ENCODE peak calls at places on chromosomes 13 and 19, in five cellular contexts. Z, X, N, V and H are unnamed samples.

GRCh38 chr19:46035546-46035945 is 5.3 kb downstream of the IGFL4 start:
- DNase-seq in Z (no peak), X (no peak), N (no peak), V (no peak), H (no peak)

GRCh38 chr19:55609326-55609725 is 3.9 kb downstream of the ZNF865 start:
- DNase-seq in Z (no peak), X (no peak), N (no peak), V (no peak), H (no peak)

GRCh38 chr19:7242601-7243258 is 51.5 kb downstream of the INSR start:
- DNase-seq in Z (no peak), X (no peak), N (peak), V (no peak), H (peak)

GRCh38 chr19:39413903-39414608 is 1.6 kb downstream of the PLEKHG2 start:
- DNase-seq in Z (no peak), X (no peak), N (peak), V (no peak), H (peak)

GRCh38 chr13:27915301-27916207 is 4.2 kb upstream of the PDX1 start:
- DNase-seq in Z (no peak), X (no peak), N (no peak), V (no peak), H (no peak)

GRCh38 chr19:46862504-46862835 is 1.7 kb downstream of the ARHGAP35 start:
- DNase-seq in Z (no peak), X (no peak), N (no peak), V (no peak), H (peak)

GRCh38 chr19:3607398-3608078 is 863 bp upstream of the TBXA2R start:
- DNase-seq in Z (peak), X (no peak), N (no peak), V (no peak), H (peak)

GRCh38 chr19:11345122-11345752 is 831 bp downstream of the TMEM205 start:
- DNase-seq in Z (no peak), X (no peak), N (no peak), V (no peak), H (no peak)

GRCh38 chr13:44120814-44121505 is 241.3 kb downstream of the LACC1 start:
- DNase-seq in Z (no peak), X (no peak), N (no peak), V (no peak), H (no peak)

GRCh38 chr19:12364391-12365093 is 941 bp downstream of the ZNF442 start:
- DNase-seq in Z (peak), X (no peak), N (peak), V (no peak), H (peak)

GRCh38 chr13:23851106-23851505 is 38.1 kb downstream of the MIPEP start:
- DNase-seq in Z (no peak), X (no peak), N (peak), V (no peak), H (no peak)

GRCh38 chr19:42023121-42023942 is 29.3 kb upstream of the ATP1A3 start:
- DNase-seq in Z (peak), X (no peak), N (peak), V (no peak), H (no peak)

GRCh38 chr13:46087481-46087880 is 17.4 kb downstream of the CPB2 start:
- DNase-seq in Z (no peak), X (no peak), N (no peak), V (no peak), H (no peak)

GRCh38 chr19:58550362-58551122 is 4.4 kb downstream of the CHMP2A start:
- DNase-seq in Z (no peak), X (no peak), N (no peak), V (no peak), H (no peak)

GRCh38 chr13:59750860-59751259 is 412.9 kb downstream of the DIAPH3 start:
- DNase-seq in Z (peak), X (peak), N (peak), V (peak), H (peak)

GRCh38 chr13:44389003-44389666 is 15.5 kb downstream of the SERP2 start:
- DNase-seq in Z (no peak), X (no peak), N (no peak), V (no peak), H (no peak)

GRCh38 chr19:5191091-5191490 is 149.5 kb downstream of the PTPRS start:
- DNase-seq in Z (no peak), X (no peak), N (no peak), V (no peak), H (peak)

GRCh38 chr13:95714142-95714832 is 37.3 kb downstream of the DNAJC3 start:
- DNase-seq in Z (no peak), X (no peak), N (peak), V (no peak), H (peak)

GRCh38 chr19:18488403-18488723 is 33.5 kb downstream of the ELL start:
- DNase-seq in Z (no peak), X (no peak), N (no peak), V (no peak), H (no peak)

GRCh38 chr13:71591380-71591779 is 275.6 kb downstream of the DACH1 start:
- DNase-seq in Z (no peak), X (no peak), N (no peak), V (no peak), H (peak)

GRCh38 chr19:18000480-18000980 is 7.4 kb upstream of the ARRDC2 start:
- DNase-seq in Z (no peak), X (no peak), N (no peak), V (no peak), H (no peak)

GRCh38 chr13:66689628-66690027 is 540.5 kb downstream of the PCDH9 start:
- DNase-seq in Z (no peak), X (no peak), N (peak), V (no peak), H (peak)

GRCh38 chr19:50475101-50475568 is 1.2 kb upstream of the EMC10 start:
- DNase-seq in Z (no peak), X (no peak), N (no peak), V (no peak), H (no peak)

GRCh38 chr19:50475736-50476223 is 527 bp upstream of the EMC10 start:
- DNase-seq in Z (no peak), X (no peak), N (no peak), V (no peak), H (no peak)

GRCh38 chr19:50477751-50478515 is 1.3 kb upstream of the GARIN5A start:
- DNase-seq in Z (no peak), X (no peak), N (no peak), V (no peak), H (no peak)

GRCh38 chr19:50476224-50476942 is at the start of the genes EMC10 and GARIN5A:
- DNase-seq in Z (peak), X (peak), N (peak), V (peak), H (peak)

DNA sequence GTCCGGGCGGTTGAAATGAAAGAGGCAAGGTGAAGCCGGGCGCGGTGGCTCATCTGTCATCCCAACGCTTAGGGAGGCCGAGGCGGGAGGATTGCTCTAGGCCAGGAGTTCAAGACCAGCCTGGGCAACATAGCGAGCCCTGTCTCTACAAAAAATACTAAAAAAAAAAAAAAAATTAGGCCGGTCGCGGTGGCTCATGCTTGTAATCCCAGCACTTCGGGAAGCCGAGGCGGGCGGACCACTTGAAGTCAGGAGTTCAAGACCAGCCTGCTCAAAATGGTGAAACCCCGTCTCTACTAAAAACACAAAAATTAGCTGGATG is 256 bp upstream of the GARIN5A start:
- DNase-seq in Z (no peak), X (no peak), N (no peak), V (no peak), H (no peak)
- H2AFZ ChIP-seq in Z (no peak), X (peak), N (peak), V (no peak), H (peak)

DNA sequence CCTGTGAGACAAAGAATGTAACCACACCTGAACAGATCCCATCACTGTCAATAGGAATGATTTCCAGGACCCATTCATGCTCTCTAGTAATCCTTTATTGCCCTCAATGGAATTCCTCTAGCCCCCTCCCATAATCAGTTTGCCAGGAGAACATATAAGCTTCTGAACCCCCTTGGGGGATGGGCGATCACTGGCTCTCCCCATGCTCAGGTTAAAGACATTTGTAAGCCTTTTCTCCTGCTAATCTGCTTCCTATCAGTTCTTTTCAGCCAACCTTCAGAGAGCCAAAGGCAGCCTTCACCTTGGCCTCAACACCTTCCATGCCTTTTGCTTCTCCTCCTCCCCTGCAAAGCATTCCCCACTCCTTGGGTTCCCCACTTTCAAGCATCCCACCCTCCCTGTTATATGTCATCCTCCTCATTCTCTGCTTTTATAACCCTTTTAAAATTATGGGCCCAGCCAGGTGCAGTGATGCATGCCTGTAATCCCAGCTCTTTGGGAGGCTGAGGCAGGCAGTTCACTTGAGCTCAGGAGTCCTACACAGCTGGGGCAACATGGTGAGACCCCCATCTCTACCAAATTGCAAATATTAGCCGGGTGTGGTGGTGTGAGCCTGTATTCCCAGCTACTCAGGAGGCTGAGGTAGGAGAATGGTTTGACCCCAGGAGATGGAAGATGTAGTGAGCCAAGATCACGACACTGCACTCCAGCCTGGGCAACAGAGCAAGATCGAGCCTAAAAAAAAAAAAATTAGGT is 12.4 kb downstream of the DPRX start:
- DNase-seq in Z (peak), X (no peak), N (no peak), V (no peak), H (no peak)
- H4K91ac ChIP-seq in Z (no peak), X (no peak), N (no peak), V (peak), H (no peak)

DNA sequence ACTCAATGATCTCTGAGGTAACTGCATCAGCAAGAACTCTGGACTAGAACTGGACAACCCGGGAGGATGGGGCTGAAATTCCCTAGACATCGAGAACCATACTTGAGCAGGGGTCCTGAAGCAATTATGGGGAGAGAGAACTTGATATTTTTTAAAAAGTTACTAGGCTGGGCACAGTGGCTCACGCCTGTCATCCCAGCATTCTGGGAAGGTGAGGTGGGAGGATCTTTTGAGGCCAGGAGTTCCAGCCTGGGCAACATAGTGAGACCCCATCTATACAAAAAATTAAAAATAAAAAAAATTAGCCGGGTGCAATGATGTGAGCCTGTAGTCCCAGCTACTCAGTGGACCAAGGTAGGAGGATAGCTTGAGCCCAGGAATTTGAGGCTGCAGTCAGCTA is 2.3 kb upstream of the DNAJB1 start:
- DNase-seq in Z (no peak), X (no peak), N (no peak), V (no peak), H (no peak)
- H3K9ac ChIP-seq in Z (no peak), X (no peak), N (no peak), V (no peak), H (peak)

DNA sequence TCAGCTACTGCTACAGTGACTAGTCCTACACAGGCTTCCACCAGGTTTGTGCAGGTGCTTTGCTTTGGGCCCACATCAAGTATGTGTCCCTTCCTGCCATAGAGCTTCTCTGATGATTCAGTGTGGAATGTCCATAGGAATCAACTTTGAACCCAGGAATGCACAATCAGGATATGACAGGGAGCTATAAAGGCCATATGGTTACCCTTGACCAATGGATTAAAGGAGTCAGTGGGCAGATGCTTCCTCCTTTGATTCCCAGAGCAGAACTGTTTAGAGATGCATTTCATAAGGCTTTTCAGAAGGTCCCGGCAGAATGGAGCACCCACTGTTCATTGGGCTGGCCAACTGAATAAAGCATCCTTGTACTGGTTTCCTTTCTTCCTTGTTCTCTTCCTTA is 145.2 kb upstream of the WASF3 start:
- DNase-seq in Z (no peak), X (no peak), N (no peak), V (no peak), H (no peak)
- H2AFZ ChIP-seq in Z (no peak), X (no peak), N (no peak), V (no peak), H (no peak)